ENCODE peak calls at places on chromosomes 3 and 15, in six cellular contexts. M is activated T-cell treated with anti-CD3 and anti-CD28 coated beads for 24 hours, Q is A549, W is NCI-H2171, C is mammary epithelial cell, P is cardiac fibroblast. N is an unnamed sample.

GRCh38 chr15:79296583-79296982 is 14.1 kb downstream of the ANKRD34C start:
- DNase-seq in M (no peak), Q (no peak), W (no peak), C (no peak), P (no peak), N (no peak)

GRCh38 chr3:119330858-119331257 is 36.7 kb downstream of the ARHGAP31 start:
- DNase-seq in M (no peak), Q (no peak), W (no peak), C (no peak), P (no peak), N (no peak)

GRCh38 chr3:4885322-4885721 is 93.9 kb upstream of the BHLHE40 start:
- DNase-seq in M (no peak), Q (no peak), W (no peak), C (no peak), P (peak; percentile 75), N (no peak)

GRCh38 chr3:171770689-171771620 is 39.3 kb downstream of the PLD1 start:
- DNase-seq in M (no peak), Q (peak; percentile 5), W (no peak), C (peak; percentile 95), P (peak; percentile 94), N (peak; percentile 67)

GRCh38 chr3:89560546-89560945 is 453.1 kb downstream of the EPHA3 start:
- DNase-seq in M (no peak), Q (no peak), W (no peak), C (peak; percentile 37), P (peak; percentile 64), N (no peak)

GRCh38 chr15:78623786-78624497 is 3.1 kb upstream of the CHRNA3 start:
- DNase-seq in M (no peak), Q (no peak), W (no peak), C (no peak), P (no peak), N (no peak)

GRCh38 chr3:71018794-71019193 is 564.7 kb downstream of the FOXP1 start:
- DNase-seq in M (no peak), Q (no peak), W (no peak), C (no peak), P (no peak), N (no peak)

GRCh38 chr3:40765884-40766283 is 241.1 kb downstream of the ZNF621 start:
- DNase-seq in M (no peak), Q (no peak), W (no peak), C (no peak), P (peak; percentile 74), N (no peak)

GRCh38 chr3:36543276-36543997 is 163.1 kb downstream of the STAC start:
- DNase-seq in M (no peak), Q (no peak), W (no peak), C (no peak), P (peak; percentile 18), N (no peak)

GRCh38 chr3:12004741-12005513 is 739 bp downstream of the SYN2 start:
- DNase-seq in M (no peak), Q (no peak), W (no peak), C (no peak), P (no peak), N (no peak)

GRCh38 chr3:50648297-50648696 is 26.4 kb upstream of the DOCK3 start:
- DNase-seq in M (no peak), Q (no peak), W (no peak), C (no peak), P (no peak), N (no peak)